ENCODE peak calls at places on chromosomes 7 and 10, in nine cellular contexts. T, C, I, N, Z, G, K, F and M are unnamed samples.

GRCh38 chr10:26759008-26759407 is 61.5 kb downstream of the PDSS1 start:
- DNase-seq in T (no peak), C (no peak), I (no peak), N (no peak), Z (no peak), G (no peak), K (no peak), F (no peak), M (no peak)

GRCh38 chr10:68106656-68107055 is 2.6 kb upstream of the MYPN start:
- DNase-seq in T (no peak), C (no peak), I (no peak), N (peak; percentile 91), Z (no peak), G (no peak), K (peak; percentile 98), F (no peak), M (no peak)

GRCh38 chr7:2044311-2044882 is 188.3 kb downstream of the MAD1L1 start:
- DNase-seq in T (no peak), C (peak; percentile 2), I (no peak), N (no peak), Z (no peak), G (peak; percentile 70), K (no peak), F (no peak), M (peak; percentile 13)

GRCh38 chr10:13987472-13987871 is 343.3 kb downstream of the FRMD4A start:
- DNase-seq in T (no peak), C (no peak), I (no peak), N (peak; percentile 82), Z (no peak), G (no peak), K (peak; percentile 87), F (no peak), M (no peak)

GRCh38 chr7:74097937-74098614 is 14.5 kb downstream of the LIMK1 start:
- DNase-seq in T (no peak), C (peak; percentile 68), I (no peak), N (peak; percentile 98), Z (no peak), G (no peak), K (peak; percentile 98), F (no peak), M (no peak)

GRCh38 chr7:129376076-129376777 is 58.0 kb upstream of the STRIP2 start:
- DNase-seq in T (peak; percentile 40), C (no peak), I (no peak), N (peak; percentile 20), Z (peak; percentile 30), G (no peak), K (peak; percentile 7), F (peak; percentile 34), M (no peak)

GRCh38 chr10:1047937-1048336 is 982 bp downstream of the IDI1 start:
- DNase-seq in T (no peak), C (no peak), I (no peak), N (no peak), Z (no peak), G (no peak), K (no peak), F (peak; percentile 43), M (no peak)

GRCh38 chr10:91247360-91248111 is 27.1 kb downstream of the PCGF5 start:
- DNase-seq in T (no peak), C (peak; percentile 20), I (no peak), N (no peak), Z (no peak), G (no peak), K (peak; percentile 31), F (no peak), M (no peak)

GRCh38 chr7:37085600-37085999 is 361.3 kb upstream of the AOAH start:
- DNase-seq in T (no peak), C (no peak), I (no peak), N (no peak), Z (no peak), G (no peak), K (no peak), F (no peak), M (no peak)

GRCh38 chr10:113047605-113047962 is 97.5 kb downstream of the TCF7L2 start:
- DNase-seq in T (no peak), C (no peak), I (no peak), N (no peak), Z (no peak), G (no peak), K (peak; percentile 76), F (no peak), M (no peak)

GRCh38 chr7:91512958-91513357 is 248.7 kb downstream of the FZD1 start:
- DNase-seq in T (no peak), C (no peak), I (no peak), N (no peak), Z (no peak), G (no peak), K (peak; percentile 41), F (no peak), M (no peak)

GRCh38 chr7:6162650-6163366 is 109.6 kb downstream of the CYTH3 start:
- DNase-seq in T (no peak), C (no peak), I (no peak), N (no peak), Z (no peak), G (no peak), K (no peak), F (no peak), M (no peak)

GRCh38 chr7:120743128-120743527 is 114.8 kb downstream of the TSPAN12 start:
- DNase-seq in T (no peak), C (no peak), I (no peak), N (no peak), Z (no peak), G (no peak), K (no peak), F (no peak), M (no peak)

GRCh38 chr10:14247650-14248258 is 83.0 kb downstream of the FRMD4A start:
- DNase-seq in T (no peak), C (peak; percentile 17), I (no peak), N (no peak), Z (no peak), G (no peak), K (peak; percentile 36), F (no peak), M (no peak)

GRCh38 chr7:123725586-123726171 is 23.1 kb downstream of the WASL start:
- DNase-seq in T (no peak), C (no peak), I (no peak), N (no peak), Z (no peak), G (no peak), K (no peak), F (no peak), M (no peak)

GRCh38 chr10:3484306-3485187 is 300.5 kb downstream of the KLF6 start:
- DNase-seq in T (no peak), C (no peak), I (no peak), N (no peak), Z (no peak), G (no peak), K (no peak), F (no peak), M (no peak)

GRCh38 chr7:3283130-3283704 is 17.8 kb upstream of the SDK1 start:
- DNase-seq in T (no peak), C (no peak), I (no peak), N (no peak), Z (no peak), G (no peak), K (peak; percentile 12), F (no peak), M (no peak)

GRCh38 chr10:129105266-129105665 is 361.8 kb upstream of the MGMT start:
- DNase-seq in T (no peak), C (no peak), I (no peak), N (no peak), Z (no peak), G (no peak), K (no peak), F (no peak), M (no peak)

GRCh38 chr7:151341357-151342101 is at the start of gene NUB1:
- DNase-seq in T (peak; percentile 93), C (peak; percentile 92), I (peak; percentile 43), N (peak; percentile 79), Z (peak; percentile 74), G (peak; percentile 99), K (peak; percentile 27), F (peak; percentile 97), M (peak; percentile 87)
- TF ChIP-seq CTCF in T (no peak), C (no peak), I (peak; percentile 35), N (peak; percentile 4), Z (no peak), G (no peak), K (no peak), F (no peak), M (no peak)

DNA sequence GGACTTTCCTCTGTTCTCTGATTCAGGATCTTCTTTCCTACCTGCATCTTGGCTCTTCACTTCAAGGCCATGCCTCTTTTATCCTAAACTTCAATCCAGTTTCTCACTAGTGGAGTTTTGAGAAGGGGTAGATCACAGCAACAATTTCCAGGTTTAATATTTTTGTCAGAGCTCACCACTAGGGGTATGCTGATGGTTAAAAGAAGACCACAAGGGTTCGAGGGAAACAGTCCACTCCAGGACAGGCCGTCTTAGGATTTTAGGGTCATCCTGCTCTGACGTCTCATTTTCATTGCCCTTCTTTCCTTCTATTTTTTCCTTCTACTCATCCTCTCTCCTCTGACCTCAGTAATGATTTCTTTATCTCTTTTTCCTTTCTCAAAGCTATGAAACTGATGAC is 11.3 kb downstream of the STAG3 start:
- DNase-seq in T (no peak), C (no peak), I (no peak), N (no peak), Z (no peak), G (no peak), K (no peak), F (no peak), M (no peak)
- TF ChIP-seq CTCF in T (no peak), C (no peak), I (no peak), N (peak; percentile 32), Z (no peak), G (no peak), K (no peak), F (no peak), M (peak; percentile 25)

GRCh38 chr10:131947631-131948347 is 33.9 kb downstream of the BNIP3 start:
- DNase-seq in T (no peak), C (no peak), I (no peak), N (peak; percentile 61), Z (no peak), G (peak; percentile 34), K (peak; percentile 83), F (no peak), M (no peak)

GRCh38 chr10:131948501-131948900 is 33.2 kb downstream of the BNIP3 start:
- DNase-seq in T (no peak), C (no peak), I (no peak), N (no peak), Z (no peak), G (peak; percentile 20), K (no peak), F (no peak), M (no peak)

GRCh38 chr10:131949041-131949862 is 32.5 kb downstream of the BNIP3 start:
- DNase-seq in T (no peak), C (no peak), I (no peak), N (no peak), Z (no peak), G (peak; percentile 44), K (no peak), F (no peak), M (no peak)

GRCh38 chr10:131946880-131947279 is 34.8 kb downstream of the BNIP3 start:
- DNase-seq in T (no peak), C (no peak), I (no peak), N (no peak), Z (no peak), G (peak; percentile 47), K (peak; percentile 20), F (no peak), M (no peak)

GRCh38 chr10:131946321-131946751 is 35.4 kb downstream of the BNIP3 start:
- DNase-seq in T (no peak), C (no peak), I (no peak), N (peak; percentile 72), Z (no peak), G (peak; percentile 31), K (peak; percentile 94), F (no peak), M (no peak)
- TF ChIP-seq CTCF in T (no peak), C (no peak), I (no peak), N (no peak), Z (no peak), G (no peak), K (no peak), F (no peak), M (no peak)

GRCh38 chr7:99459087-99459486 is 6.9 kb downstream of the ATP5MF start:
- DNase-seq in T (peak; percentile 13), C (no peak), I (no peak), N (peak; percentile 16), Z (peak; percentile 35), G (no peak), K (no peak), F (peak; percentile 43), M (no peak)
- TF ChIP-seq CTCF in T (peak; percentile 22), C (peak; percentile 13), I (no peak), N (peak; percentile 70), Z (peak; percentile 44), G (no peak), K (peak; percentile 27), F (peak; percentile 56), M (peak; percentile 43)